ENCODE peak calls at places on chromosome 15, in five cellular contexts. One of them, this sample, is unnamed.

GRCh38 chr15:31396881-31397560 is 70.4 kb downstream of the KLF13 start:
- ATAC-seq in activated T-cell treated with anti-CD3 and anti-CD28 coated beads, Interleukin-2, amount 50 U/mL, for 72 hours: no peak
- ATAC-seq in SK-N-SH treated with all-trans-retinoic acid at 6 μM for 48 hours: peak; percentile 76
- ATAC-seq in T-cell: no peak
- ATAC-seq in RWPE2: peak; percentile 80
- ATAC-seq in this sample: no peak

GRCh38 chr15:65244638-65245037 is 33.4 kb upstream of the CILP start:
- ATAC-seq in activated T-cell treated with anti-CD3 and anti-CD28 coated beads, Interleukin-2, amount 50 U/mL, for 72 hours: no peak
- ATAC-seq in SK-N-SH treated with all-trans-retinoic acid at 6 μM for 48 hours: no peak
- ATAC-seq in T-cell: no peak
- ATAC-seq in RWPE2: no peak
- ATAC-seq in this sample: no peak

GRCh38 chr15:90190606-90191343 is 10.4 kb upstream of the SEMA4B start:
- ATAC-seq in activated T-cell treated with anti-CD3 and anti-CD28 coated beads, Interleukin-2, amount 50 U/mL, for 72 hours: no peak
- ATAC-seq in SK-N-SH treated with all-trans-retinoic acid at 6 μM for 48 hours: no peak
- ATAC-seq in T-cell: no peak
- ATAC-seq in RWPE2: peak; percentile 92
- ATAC-seq in this sample: peak; percentile 28

GRCh38 chr15:84859143-84859542 is 25.3 kb upstream of the SLC28A1 start:
- ATAC-seq in activated T-cell treated with anti-CD3 and anti-CD28 coated beads, Interleukin-2, amount 50 U/mL, for 72 hours: no peak
- ATAC-seq in SK-N-SH treated with all-trans-retinoic acid at 6 μM for 48 hours: no peak
- ATAC-seq in T-cell: no peak
- ATAC-seq in RWPE2: peak; percentile 95
- ATAC-seq in this sample: no peak

GRCh38 chr15:61879219-61879618 is 181.0 kb downstream of the VPS13C start:
- ATAC-seq in activated T-cell treated with anti-CD3 and anti-CD28 coated beads, Interleukin-2, amount 50 U/mL, for 72 hours: no peak
- ATAC-seq in SK-N-SH treated with all-trans-retinoic acid at 6 μM for 48 hours: no peak
- ATAC-seq in T-cell: no peak
- ATAC-seq in RWPE2: peak; percentile 91
- ATAC-seq in this sample: no peak

GRCh38 chr15:41568350-41569017 is 9.5 kb downstream of the TYRO3 start:
- ATAC-seq in activated T-cell treated with anti-CD3 and anti-CD28 coated beads, Interleukin-2, amount 50 U/mL, for 72 hours: no peak
- ATAC-seq in SK-N-SH treated with all-trans-retinoic acid at 6 μM for 48 hours: no peak
- ATAC-seq in T-cell: no peak
- ATAC-seq in RWPE2: no peak
- ATAC-seq in this sample: no peak

GRCh38 chr15:101807345-101807945 is 4.1 kb downstream of the OR4F6 start:
- ATAC-seq in activated T-cell treated with anti-CD3 and anti-CD28 coated beads, Interleukin-2, amount 50 U/mL, for 72 hours: no peak
- ATAC-seq in SK-N-SH treated with all-trans-retinoic acid at 6 μM for 48 hours: no peak
- ATAC-seq in T-cell: no peak
- ATAC-seq in RWPE2: peak; percentile 44
- ATAC-seq in this sample: peak; percentile 63

GRCh38 chr15:66290518-66290917 is 2.9 kb upstream of the DIS3L start:
- ATAC-seq in activated T-cell treated with anti-CD3 and anti-CD28 coated beads, Interleukin-2, amount 50 U/mL, for 72 hours: peak; percentile 7
- ATAC-seq in SK-N-SH treated with all-trans-retinoic acid at 6 μM for 48 hours: no peak
- ATAC-seq in T-cell: no peak
- ATAC-seq in RWPE2: no peak
- ATAC-seq in this sample: peak; percentile 50

GRCh38 chr15:52789601-52790165 is 453 bp downstream of the ONECUT1 start:
- ATAC-seq in activated T-cell treated with anti-CD3 and anti-CD28 coated beads, Interleukin-2, amount 50 U/mL, for 72 hours: peak; percentile 40
- ATAC-seq in SK-N-SH treated with all-trans-retinoic acid at 6 μM for 48 hours: no peak
- ATAC-seq in T-cell: peak; percentile 14
- ATAC-seq in RWPE2: peak; percentile 15
- ATAC-seq in this sample: peak; percentile 39

GRCh38 chr15:79195802-79196201 is 86.7 kb upstream of the ANKRD34C start:
- ATAC-seq in activated T-cell treated with anti-CD3 and anti-CD28 coated beads, Interleukin-2, amount 50 U/mL, for 72 hours: no peak
- ATAC-seq in SK-N-SH treated with all-trans-retinoic acid at 6 μM for 48 hours: no peak
- ATAC-seq in T-cell: no peak
- ATAC-seq in RWPE2: no peak
- ATAC-seq in this sample: no peak

GRCh38 chr15:38652998-38653397 is 88.4 kb upstream of the RASGRP1 start:
- ATAC-seq in activated T-cell treated with anti-CD3 and anti-CD28 coated beads, Interleukin-2, amount 50 U/mL, for 72 hours: peak; percentile 81
- ATAC-seq in SK-N-SH treated with all-trans-retinoic acid at 6 μM for 48 hours: no peak
- ATAC-seq in T-cell: peak; percentile 80
- ATAC-seq in RWPE2: no peak
- ATAC-seq in this sample: peak; percentile 73

GRCh38 chr15:87731630-87732029 is 524.9 kb downstream of the NTRK3 start:
- ATAC-seq in activated T-cell treated with anti-CD3 and anti-CD28 coated beads, Interleukin-2, amount 50 U/mL, for 72 hours: no peak
- ATAC-seq in SK-N-SH treated with all-trans-retinoic acid at 6 μM for 48 hours: no peak
- ATAC-seq in T-cell: no peak
- ATAC-seq in RWPE2: no peak
- ATAC-seq in this sample: no peak

GRCh38 chr15:74385442-74386132 is 18.1 kb upstream of the CYP11A1 start:
- ATAC-seq in activated T-cell treated with anti-CD3 and anti-CD28 coated beads, Interleukin-2, amount 50 U/mL, for 72 hours: no peak
- ATAC-seq in SK-N-SH treated with all-trans-retinoic acid at 6 μM for 48 hours: no peak
- ATAC-seq in T-cell: no peak
- ATAC-seq in RWPE2: peak; percentile 15
- ATAC-seq in this sample: no peak

GRCh38 chr15:77035999-77036471 is 34.9 kb downstream of the TSPAN3 start:
- ATAC-seq in activated T-cell treated with anti-CD3 and anti-CD28 coated beads, Interleukin-2, amount 50 U/mL, for 72 hours: no peak
- ATAC-seq in SK-N-SH treated with all-trans-retinoic acid at 6 μM for 48 hours: no peak
- ATAC-seq in T-cell: no peak
- ATAC-seq in RWPE2: no peak
- ATAC-seq in this sample: no peak

GRCh38 chr15:99509686-99510461 is 55.9 kb upstream of the MEF2A start:
- ATAC-seq in activated T-cell treated with anti-CD3 and anti-CD28 coated beads, Interleukin-2, amount 50 U/mL, for 72 hours: no peak
- ATAC-seq in SK-N-SH treated with all-trans-retinoic acid at 6 μM for 48 hours: no peak
- ATAC-seq in T-cell: no peak
- ATAC-seq in RWPE2: no peak
- ATAC-seq in this sample: no peak

GRCh38 chr15:63531586-63531985 is 27.2 kb downstream of the USP3 start:
- ATAC-seq in activated T-cell treated with anti-CD3 and anti-CD28 coated beads, Interleukin-2, amount 50 U/mL, for 72 hours: no peak
- ATAC-seq in SK-N-SH treated with all-trans-retinoic acid at 6 μM for 48 hours: peak; percentile 48
- ATAC-seq in T-cell: peak; percentile 49
- ATAC-seq in RWPE2: peak; percentile 53
- ATAC-seq in this sample: no peak

GRCh38 chr15:41692049-41692448 is 31.8 kb downstream of the MGA start:
- ATAC-seq in activated T-cell treated with anti-CD3 and anti-CD28 coated beads, Interleukin-2, amount 50 U/mL, for 72 hours: no peak
- ATAC-seq in SK-N-SH treated with all-trans-retinoic acid at 6 μM for 48 hours: no peak
- ATAC-seq in T-cell: no peak
- ATAC-seq in RWPE2: no peak
- ATAC-seq in this sample: no peak

GRCh38 chr15:52790166-52790708 is at the start of gene ONECUT1:
- ATAC-seq in activated T-cell treated with anti-CD3 and anti-CD28 coated beads, Interleukin-2, amount 50 U/mL, for 72 hours: peak; percentile 75
- ATAC-seq in SK-N-SH treated with all-trans-retinoic acid at 6 μM for 48 hours: peak; percentile 48
- ATAC-seq in T-cell: peak; percentile 52
- ATAC-seq in RWPE2: peak; percentile 45
- ATAC-seq in this sample: peak; percentile 80

GRCh38 chr15:45642203-45642932 is 7.5 kb downstream of the SQOR start:
- ATAC-seq in activated T-cell treated with anti-CD3 and anti-CD28 coated beads, Interleukin-2, amount 50 U/mL, for 72 hours: no peak
- ATAC-seq in SK-N-SH treated with all-trans-retinoic acid at 6 μM for 48 hours: peak; percentile 81
- ATAC-seq in T-cell: no peak
- ATAC-seq in RWPE2: peak; percentile 12
- ATAC-seq in this sample: no peak

GRCh38 chr15:64850778-64851502 is 9.2 kb downstream of the PLEKHO2 start:
- ATAC-seq in activated T-cell treated with anti-CD3 and anti-CD28 coated beads, Interleukin-2, amount 50 U/mL, for 72 hours: no peak
- ATAC-seq in SK-N-SH treated with all-trans-retinoic acid at 6 μM for 48 hours: no peak
- ATAC-seq in T-cell: no peak
- ATAC-seq in RWPE2: no peak
- ATAC-seq in this sample: no peak

GRCh38 chr15:38555686-38556334 is 8.8 kb downstream of the RASGRP1 start:
- ATAC-seq in activated T-cell treated with anti-CD3 and anti-CD28 coated beads, Interleukin-2, amount 50 U/mL, for 72 hours: peak; percentile 72
- ATAC-seq in SK-N-SH treated with all-trans-retinoic acid at 6 μM for 48 hours: peak; percentile 32
- ATAC-seq in T-cell: peak; percentile 21
- ATAC-seq in RWPE2: no peak
- ATAC-seq in this sample: peak; percentile 71

GRCh38 chr15:40787991-40788390 is 18.2 kb downstream of the C15orf62 start:
- ATAC-seq in activated T-cell treated with anti-CD3 and anti-CD28 coated beads, Interleukin-2, amount 50 U/mL, for 72 hours: peak; percentile 30
- ATAC-seq in SK-N-SH treated with all-trans-retinoic acid at 6 μM for 48 hours: peak; percentile 28
- ATAC-seq in T-cell: no peak
- ATAC-seq in RWPE2: no peak
- ATAC-seq in this sample: peak; percentile 5

GRCh38 chr15:46260937-46261336 is 626.1 kb downstream of the SQOR start:
- ATAC-seq in activated T-cell treated with anti-CD3 and anti-CD28 coated beads, Interleukin-2, amount 50 U/mL, for 72 hours: no peak
- ATAC-seq in SK-N-SH treated with all-trans-retinoic acid at 6 μM for 48 hours: no peak
- ATAC-seq in T-cell: no peak
- ATAC-seq in RWPE2: no peak
- ATAC-seq in this sample: no peak

GRCh38 chr15:40937762-40938529 is 8.8 kb downstream of the DLL4 start:
- ATAC-seq in activated T-cell treated with anti-CD3 and anti-CD28 coated beads, Interleukin-2, amount 50 U/mL, for 72 hours: peak; percentile 24
- ATAC-seq in SK-N-SH treated with all-trans-retinoic acid at 6 μM for 48 hours: peak; percentile 70
- ATAC-seq in T-cell: peak; percentile 27
- ATAC-seq in RWPE2: peak; percentile 64
- ATAC-seq in this sample: no peak

GRCh38 chr15:82530606-82531379 is 9.5 kb downstream of the RPS17 start:
- ATAC-seq in activated T-cell treated with anti-CD3 and anti-CD28 coated beads, Interleukin-2, amount 50 U/mL, for 72 hours: peak; percentile 68
- ATAC-seq in SK-N-SH treated with all-trans-retinoic acid at 6 μM for 48 hours: peak; percentile 88
- ATAC-seq in T-cell: peak; percentile 89
- ATAC-seq in RWPE2: peak; percentile 69
- ATAC-seq in this sample: peak; percentile 90

GRCh38 chr15:44695274-44695673 is 15.8 kb downstream of the PATL2 start:
- ATAC-seq in activated T-cell treated with anti-CD3 and anti-CD28 coated beads, Interleukin-2, amount 50 U/mL, for 72 hours: no peak
- ATAC-seq in SK-N-SH treated with all-trans-retinoic acid at 6 μM for 48 hours: no peak
- ATAC-seq in T-cell: no peak
- ATAC-seq in RWPE2: no peak
- ATAC-seq in this sample: no peak

GRCh38 chr15:100189849-100190248 is 151.9 kb downstream of the ADAMTS17 start:
- ATAC-seq in activated T-cell treated with anti-CD3 and anti-CD28 coated beads, Interleukin-2, amount 50 U/mL, for 72 hours: peak; percentile 76
- ATAC-seq in SK-N-SH treated with all-trans-retinoic acid at 6 μM for 48 hours: no peak
- ATAC-seq in T-cell: no peak
- ATAC-seq in RWPE2: no peak
- ATAC-seq in this sample: no peak

GRCh38 chr15:100663066-100663465 is 60.7 kb downstream of the ASB7 start:
- ATAC-seq in activated T-cell treated with anti-CD3 and anti-CD28 coated beads, Interleukin-2, amount 50 U/mL, for 72 hours: no peak
- ATAC-seq in SK-N-SH treated with all-trans-retinoic acid at 6 μM for 48 hours: peak; percentile 66
- ATAC-seq in T-cell: no peak
- ATAC-seq in RWPE2: peak; percentile 52
- ATAC-seq in this sample: no peak

GRCh38 chr15:32669870-32670623 is 28.5 kb downstream of the SCG5 start:
- ATAC-seq in activated T-cell treated with anti-CD3 and anti-CD28 coated beads, Interleukin-2, amount 50 U/mL, for 72 hours: no peak
- ATAC-seq in SK-N-SH treated with all-trans-retinoic acid at 6 μM for 48 hours: peak; percentile 88
- ATAC-seq in T-cell: no peak
- ATAC-seq in RWPE2: peak; percentile 80
- ATAC-seq in this sample: no peak

GRCh38 chr15:55250951-55251350 is 38.7 kb downstream of the RAB27A start:
- ATAC-seq in activated T-cell treated with anti-CD3 and anti-CD28 coated beads, Interleukin-2, amount 50 U/mL, for 72 hours: no peak
- ATAC-seq in SK-N-SH treated with all-trans-retinoic acid at 6 μM for 48 hours: no peak
- ATAC-seq in T-cell: peak; percentile 82
- ATAC-seq in RWPE2: no peak
- ATAC-seq in this sample: no peak

GRCh38 chr15:80526556-80527340 is 122.6 kb downstream of the ARNT2 start:
- ATAC-seq in activated T-cell treated with anti-CD3 and anti-CD28 coated beads, Interleukin-2, amount 50 U/mL, for 72 hours: no peak
- ATAC-seq in SK-N-SH treated with all-trans-retinoic acid at 6 μM for 48 hours: no peak
- ATAC-seq in T-cell: no peak
- ATAC-seq in RWPE2: no peak
- ATAC-seq in this sample: no peak

GRCh38 chr15:48719668-48720067 is 74.2 kb upstream of the FBN1 start:
- ATAC-seq in activated T-cell treated with anti-CD3 and anti-CD28 coated beads, Interleukin-2, amount 50 U/mL, for 72 hours: peak; percentile 25
- ATAC-seq in SK-N-SH treated with all-trans-retinoic acid at 6 μM for 48 hours: no peak
- ATAC-seq in T-cell: no peak
- ATAC-seq in RWPE2: no peak
- ATAC-seq in this sample: peak; percentile 26